ENCODE peak calls at places on chromosomes 5 and 9, in nine cellular contexts. L is GM10248; R is stimulated activated CD4-positive, alpha-beta T cell treated with anti-CD3 and anti-CD28 coated beads, Interleukin-2, amount 100 ng/mL, for 24 hours; K is neural crest cell; Z is NCI-H2029; U is kidney glomerular epithelial cell; G is heart left ventricle; Y is T-helper 2 cell; H is Calu3. T is an unnamed sample.

GRCh38 chr5:151041577-151042268 is 21.3 kb downstream of the GPX3 start:
- DNase-seq in R (no peak), U (no peak), H (no peak), K (no peak), G (no peak), Y (no peak), Z (no peak), L (no peak), T (no peak)

GRCh38 chr9:14531424-14532269 is 161.6 kb downstream of the ZDHHC21 start:
- DNase-seq in K (no peak), Y (no peak), U (no peak), Z (no peak), L (no peak), H (no peak), R (no peak), G (no peak), T (no peak)

GRCh38 chr9:136074706-136075105 is 20.4 kb downstream of the NACC2 start:
- DNase-seq in Z (no peak), R (no peak), L (no peak), Y (no peak), G (no peak), K (no peak), U (no peak), H (no peak), T (no peak)

GRCh38 chr9:107283621-107284616 is 840 bp downstream of the RAD23B start:
- DNase-seq in H (peak; percentile 65), G (peak; percentile 81), Z (peak; percentile 87), L (peak; percentile 64), U (peak; percentile 52), K (peak; percentile 43), Y (peak; percentile 35), R (peak; percentile 69), T (peak; percentile 67)

GRCh38 chr9:35756743-35757526 is 2.9 kb upstream of the MSMP start:
- DNase-seq in Y (no peak), K (peak; percentile 36), H (peak; percentile 72), L (peak; percentile 78), G (peak; percentile 84), U (peak; percentile 24), R (peak; percentile 65), Z (peak; percentile 76), T (no peak)

GRCh38 chr9:93967020-93967803 is 12.1 kb upstream of the BARX1 start:
- DNase-seq in Y (no peak), L (peak; percentile 6), G (no peak), R (no peak), H (no peak), K (no peak), U (no peak), Z (peak; percentile 60), T (no peak)

GRCh38 chr9:107243757-107244156 is 39.3 kb upstream of the RAD23B start:
- DNase-seq in K (no peak), U (peak; percentile 55), H (peak; percentile 69), R (peak; percentile 15), Y (no peak), L (peak; percentile 28), G (no peak), Z (peak; percentile 64), T (peak; percentile 66)

GRCh38 chr9:98887918-98888510 is 55.7 kb upstream of the COL15A1 start:
- DNase-seq in H (no peak), L (no peak), U (no peak), Z (no peak), K (no peak), R (no peak), Y (no peak), G (no peak), T (no peak)

GRCh38 chr5:16582081-16582480 is 34.7 kb downstream of the RETREG1 start:
- DNase-seq in Y (no peak), H (no peak), K (no peak), R (no peak), Z (no peak), L (no peak), G (no peak), U (no peak), T (no peak)

GRCh38 chr5:36090033-36090432 is 23.4 kb upstream of the UGT3A2 start:
- DNase-seq in Z (no peak), L (no peak), R (no peak), K (no peak), H (no peak), Y (no peak), G (no peak), U (no peak), T (no peak)

GRCh38 chr9:37262410-37262809 is 142.0 kb downstream of the ZCCHC7 start:
- DNase-seq in L (no peak), G (no peak), K (peak; percentile 11), H (no peak), R (no peak), Z (no peak), Y (no peak), U (no peak), T (no peak)

GRCh38 chr5:176740702-176741565 is 69.4 kb upstream of the UNC5A start:
- DNase-seq in Y (no peak), K (no peak), Z (no peak), G (no peak), U (no peak), R (no peak), L (peak; percentile 4), H (no peak), T (no peak)

GRCh38 chr9:88011005-88011766 is 36.9 kb upstream of the CDK20 start:
- DNase-seq in L (no peak), Y (no peak), H (no peak), Z (no peak), U (peak; percentile 2), K (no peak), G (no peak), R (no peak), T (no peak)

GRCh38 chr5:165057156-165057555 is 1551.7 kb downstream of the MAT2B start:
- DNase-seq in Z (no peak), G (no peak), U (no peak), Y (no peak), K (no peak), L (no peak), R (no peak), H (no peak), T (no peak)

GRCh38 chr5:62112689-62113220 is 193.3 kb upstream of the KIF2A start:
- DNase-seq in Z (no peak), H (no peak), Y (no peak), K (no peak), L (no peak), R (no peak), U (peak; percentile 23), G (no peak), T (no peak)

GRCh38 chr9:84310903-84311302 is 29.7 kb downstream of the SLC28A3 start:
- DNase-seq in L (no peak), Z (no peak), K (no peak), R (no peak), H (no peak), G (no peak), Y (no peak), U (no peak), T (no peak)

GRCh38 chr9:70259512-70259802 is 679 bp downstream of the SMC5 start:
- DNase-seq in L (no peak), K (no peak), Z (no peak), R (no peak), G (no peak), H (no peak), Y (no peak), U (no peak), T (no peak)

T was measured in RCC 7860.